ENCODE peak calls at places on chromosomes 7 and 10, in ten cellular contexts. B, Y, Z, K, N, H, Q, V, G and W are unnamed samples.

GRCh38 chr7:116330961-116331360 is 120.6 kb downstream of the TES start:
- DNase-seq in Z (no peak), N (no peak), K (no peak), B (no peak), Q (no peak), G (no peak), Y (no peak), H (no peak), V (no peak), W (no peak)

GRCh38 chr7:28432105-28432504 is 19.8 kb downstream of the CREB5 start:
- DNase-seq in V (no peak), H (no peak), N (no peak), Z (no peak), B (no peak), K (no peak), G (no peak), Y (no peak), Q (no peak), W (no peak)

GRCh38 chr10:92970301-92971070 is 90.1 kb upstream of the CYP26C1 start:
- DNase-seq in K (no peak), N (no peak), Z (no peak), Q (no peak), H (no peak), Y (no peak), G (no peak), B (no peak), V (no peak), W (no peak)

GRCh38 chr7:15326044-15326644 is 235.7 kb downstream of the AGMO start:
- DNase-seq in B (peak; percentile 34), N (peak; percentile 32), V (no peak), Z (no peak), H (no peak), K (peak; percentile 61), G (no peak), Y (no peak), Q (peak; percentile 3), W (no peak)

GRCh38 chr10:70758757-70759514 is 26.2 kb downstream of the TBATA start:
- DNase-seq in N (peak; percentile 81), B (peak; percentile 60), Z (peak; percentile 72), K (peak; percentile 92), Y (peak; percentile 74), V (peak; percentile 81), Q (peak; percentile 52), G (peak; percentile 77), H (no peak), W (peak; percentile 75)

GRCh38 chr10:79079074-79079397 is 10.3 kb downstream of the ZMIZ1 start:
- DNase-seq in V (no peak), K (no peak), H (no peak), Z (no peak), G (no peak), B (no peak), Q (no peak), Y (no peak), N (no peak), W (no peak)

GRCh38 chr10:11610855-11611247 is 599 bp downstream of the USP6NL start:
- DNase-seq in V (no peak), G (peak; percentile 38), H (peak; percentile 81), Y (no peak), K (peak; percentile 46), N (no peak), B (no peak), Q (no peak), Z (peak; percentile 22), W (no peak)

GRCh38 chr10:82867056-82867455 is 992.1 kb downstream of the NRG3 start:
- DNase-seq in B (no peak), G (no peak), V (no peak), K (no peak), Y (no peak), N (no peak), H (no peak), Q (no peak), Z (no peak), W (no peak)

GRCh38 chr7:130993671-130994365 is 259.8 kb upstream of the KLF14 start:
- DNase-seq in Y (no peak), V (no peak), G (no peak), Q (no peak), H (no peak), Z (no peak), B (no peak), N (no peak), K (no peak), W (no peak)

GRCh38 chr7:130995252-130996081 is 261.5 kb upstream of the KLF14 start:
- DNase-seq in N (no peak), Z (no peak), Q (no peak), G (no peak), V (no peak), K (no peak), H (no peak), Y (peak; percentile 65), B (peak; percentile 89), W (no peak)

GRCh38 chr7:130996841-130997231 is 262.8 kb upstream of the KLF14 start:
- DNase-seq in G (peak; percentile 81), V (no peak), H (no peak), Z (no peak), B (peak; percentile 80), Q (peak; percentile 93), K (no peak), Y (peak; percentile 86), N (no peak), W (peak; percentile 80)

GRCh38 chr7:130994378-130995115 is 260.5 kb upstream of the KLF14 start:
- DNase-seq in G (peak; percentile 58), Q (no peak), V (no peak), B (no peak), K (peak; percentile 24), N (no peak), H (no peak), Y (peak; percentile 78), Z (no peak), W (no peak)

DNA sequence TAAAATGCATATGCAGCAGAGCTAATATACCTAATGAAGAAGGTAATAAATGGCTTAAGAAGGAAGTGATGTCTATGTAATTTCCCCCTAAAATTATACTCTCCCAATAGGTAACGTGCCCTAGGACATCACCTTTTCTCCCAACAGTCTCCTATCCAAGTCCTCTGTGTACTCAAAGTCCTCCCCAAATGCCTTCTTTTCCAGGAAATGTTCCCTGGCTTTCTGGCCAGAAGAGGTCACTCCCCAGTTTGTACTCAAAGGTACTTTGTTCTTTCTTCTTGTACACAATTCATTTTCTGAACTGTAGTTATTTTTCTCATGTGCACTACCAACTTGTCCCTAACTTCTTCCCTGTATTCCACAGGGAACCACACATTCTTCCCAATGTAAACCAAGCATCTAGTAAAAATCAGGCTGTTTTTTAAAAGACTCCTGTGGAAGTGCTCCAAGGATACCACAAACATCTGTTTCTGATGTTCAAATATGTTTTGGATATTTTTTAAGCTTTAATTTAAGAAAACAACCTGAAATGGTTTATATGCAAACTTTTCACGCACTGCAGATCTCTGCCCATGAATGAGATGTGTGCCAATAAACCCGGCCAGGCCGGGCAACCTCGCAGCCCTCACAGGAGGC is 262.3 kb upstream of the KLF14 start:
- DNase-seq in H (no peak), Q (peak; percentile 42), B (no peak), N (no peak), Z (no peak), K (no peak), G (no peak), V (no peak), Y (peak; percentile 46), W (no peak)
- TF ChIP-seq CTCF in H (no peak), Q (peak; percentile 44), B (no peak), N (no peak), Z (no peak), K (no peak), G (no peak), V (peak; percentile 17), Y (no peak), W (no peak)

GRCh38 chr10:127949831-127950230 is 42.9 kb downstream of the PTPRE start:
- DNase-seq in N (no peak), B (no peak), G (no peak), H (no peak), V (no peak), Z (no peak), Q (no peak), K (no peak), Y (no peak), W (no peak)

GRCh38 chr10:127945948-127946347 is 39.0 kb downstream of the PTPRE start:
- DNase-seq in V (no peak), N (no peak), B (no peak), Y (no peak), K (no peak), H (no peak), Z (peak; percentile 48), Q (no peak), G (no peak), W (no peak)

GRCh38 chr10:127947206-127947605 is 40.3 kb downstream of the PTPRE start:
- DNase-seq in G (no peak), K (no peak), B (no peak), Q (no peak), Y (no peak), Z (peak; percentile 49), V (no peak), N (no peak), H (no peak), W (no peak)

GRCh38 chr10:127951861-127952574 is 45.1 kb downstream of the PTPRE start:
- DNase-seq in Z (no peak), Q (no peak), H (no peak), V (no peak), K (no peak), N (no peak), G (no peak), Y (no peak), B (no peak), W (no peak)

DNA sequence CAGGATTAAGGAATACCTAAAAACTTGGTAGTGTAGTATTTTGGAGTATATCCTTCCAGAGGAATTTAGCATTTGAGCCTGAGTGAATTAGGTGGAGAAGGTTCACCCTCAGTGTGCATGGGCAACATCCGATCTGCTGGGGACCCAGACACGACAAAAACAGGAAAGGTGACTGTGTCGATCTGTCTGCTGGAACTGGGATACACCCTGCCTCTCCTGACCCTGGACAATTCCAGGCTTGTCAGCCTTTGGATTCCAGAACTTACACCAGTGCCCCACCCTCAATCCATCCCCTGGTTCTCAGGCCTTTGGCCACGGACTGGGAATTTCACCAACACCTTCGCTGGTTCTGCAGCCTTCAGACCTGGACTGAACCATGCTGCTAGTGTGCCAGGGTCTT is 41.9 kb downstream of the PTPRE start:
- DNase-seq in Q (no peak), H (no peak), N (no peak), Y (no peak), V (no peak), G (no peak), Z (no peak), K (no peak), B (no peak), W (no peak)
- TF ChIP-seq POLR2AphosphoS5 in Q (no peak), H (no peak), N (no peak), Y (no peak), V (no peak), G (no peak), Z (no peak), K (no peak), B (no peak), W (no peak)

GRCh38 chr7:57867884-57868701 is 418.1 kb downstream of the ZNF716 start:
- DNase-seq in Y (no peak), G (no peak), Z (no peak), V (peak; percentile 1), B (no peak), Q (no peak), K (no peak), N (peak; percentile 60), H (peak; percentile 63), W (peak; percentile 62)
- H3K4me3 ChIP-seq in Y (peak overlapping the region; percentile 9), G (peak overlapping the region; percentile 29), Z (no peak overlapping the region), V (no peak overlapping the region), B (no peak overlapping the region), Q (peak overlapping the region; percentile 40), K (no peak overlapping the region), N (peak overlapping the region; percentile 64), H (peak overlapping the region; percentile 53), W (no peak overlapping the region)

GRCh38 chr7:12610899-12611298 is 40.4 kb downstream of the SCIN start:
- DNase-seq in G (no peak), H (no peak), V (no peak), N (no peak), Y (no peak), B (no peak), K (no peak), Q (no peak), Z (no peak), W (no peak)

GRCh38 chr7:12609556-12609955 is 39.0 kb downstream of the SCIN start:
- DNase-seq in Z (no peak), G (no peak), K (no peak), N (no peak), V (no peak), B (no peak), Y (no peak), Q (no peak), H (no peak), W (no peak)

GRCh38 chr7:12607134-12607533 is 36.6 kb downstream of the SCIN start:
- DNase-seq in V (no peak), K (no peak), N (peak; percentile 39), Q (no peak), Y (no peak), B (no peak), H (no peak), Z (no peak), G (no peak), W (no peak)

DNA sequence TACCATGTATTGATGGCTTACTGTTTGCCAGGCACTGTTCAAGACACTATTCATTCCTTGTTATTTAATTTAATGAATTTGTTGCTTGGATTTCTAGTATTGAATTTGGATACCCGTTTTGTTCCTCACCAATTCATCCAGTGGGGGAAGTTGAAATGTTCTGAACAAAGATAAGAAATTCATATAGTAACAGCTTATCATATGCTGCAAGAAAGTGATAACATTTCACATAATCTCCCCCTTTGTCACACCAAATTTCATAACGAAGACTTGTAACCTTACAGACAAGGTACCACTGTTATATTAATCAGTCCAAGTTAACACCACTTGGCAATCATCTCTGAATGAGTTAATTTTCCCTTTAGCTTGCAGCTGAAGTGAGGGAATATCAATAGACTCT is 42.1 kb downstream of the SCIN start:
- DNase-seq in Z (no peak), B (no peak), H (no peak), Y (no peak), K (no peak), Q (no peak), G (no peak), V (no peak), N (no peak), W (no peak)
- TF ChIP-seq CTCF in Z (no peak), B (no peak), H (no peak), Y (no peak), K (no peak), Q (no peak), G (no peak), V (no peak), N (no peak), W (no peak)